ENCODE peak calls at places on chromosomes 16 and 17, in eight cellular contexts. One of them, this sample, is unnamed.
A peak's percentile ranks its signal among the peaks of the same experiment; 100 is the strongest.

GRCh38 chr17:15436399-15437369 is 30.7 kb downstream of the CDRT4 start:
- DNase-seq in breast epithelium: no peak
- DNase-seq in esophagus squamous epithelium: no peak
- DNase-seq in fibroblast of lung: no peak
- DNase-seq in choroid plexus epithelial cell: peak; percentile 50
- DNase-seq in astrocyte: no peak
- DNase-seq in body of pancreas: peak; percentile 40
- DNase-seq in tibial nerve: peak; percentile 71
- DNase-seq in this sample: no peak

GRCh38 chr16:85002099-85002541 is 9.2 kb downstream of the ZDHHC7 start:
- DNase-seq in body of pancreas: peak; percentile 72
- DNase-seq in fibroblast of lung: peak; percentile 65
- DNase-seq in astrocyte: peak; percentile 52
- DNase-seq in tibial nerve: no peak
- DNase-seq in esophagus squamous epithelium: no peak
- DNase-seq in breast epithelium: no peak
- DNase-seq in choroid plexus epithelial cell: no peak
- DNase-seq in this sample: no peak

GRCh38 chr17:76351526-76352071 is 2.1 kb downstream of the PRPSAP1 start:
- DNase-seq in esophagus squamous epithelium: no peak
- DNase-seq in choroid plexus epithelial cell: no peak
- DNase-seq in body of pancreas: no peak
- DNase-seq in tibial nerve: no peak
- DNase-seq in fibroblast of lung: no peak
- DNase-seq in breast epithelium: no peak
- DNase-seq in astrocyte: no peak
- DNase-seq in this sample: no peak

GRCh38 chr16:68074850-68075249 is 10.3 kb upstream of the NFATC3 start:
- DNase-seq in choroid plexus epithelial cell: no peak
- DNase-seq in fibroblast of lung: no peak
- DNase-seq in astrocyte: no peak
- DNase-seq in tibial nerve: no peak
- DNase-seq in esophagus squamous epithelium: peak; percentile 29
- DNase-seq in breast epithelium: no peak
- DNase-seq in body of pancreas: no peak
- DNase-seq in this sample: no peak

GRCh38 chr17:9234404-9234945 is 213.2 kb downstream of the NTN1 start:
- DNase-seq in choroid plexus epithelial cell: no peak
- DNase-seq in astrocyte: no peak
- DNase-seq in fibroblast of lung: no peak
- DNase-seq in body of pancreas: no peak
- DNase-seq in breast epithelium: no peak
- DNase-seq in esophagus squamous epithelium: no peak
- DNase-seq in tibial nerve: no peak
- DNase-seq in this sample: no peak

GRCh38 chr17:81331527-81332043 is 36.5 kb upstream of the SLC38A10 start:
- DNase-seq in tibial nerve: no peak
- DNase-seq in fibroblast of lung: no peak
- DNase-seq in choroid plexus epithelial cell: no peak
- DNase-seq in astrocyte: no peak
- DNase-seq in esophagus squamous epithelium: no peak
- DNase-seq in breast epithelium: no peak
- DNase-seq in body of pancreas: no peak
- DNase-seq in this sample: no peak

GRCh38 chr17:77496401-77496801 is 355.6 kb downstream of the SEC14L1 start:
- DNase-seq in fibroblast of lung: no peak
- DNase-seq in tibial nerve: no peak
- DNase-seq in body of pancreas: no peak
- DNase-seq in astrocyte: no peak
- DNase-seq in choroid plexus epithelial cell: no peak
- DNase-seq in breast epithelium: no peak
- DNase-seq in esophagus squamous epithelium: no peak
- DNase-seq in this sample: no peak

GRCh38 chr16:82088483-82088882 is 53.4 kb downstream of the HSD17B2 start:
- DNase-seq in astrocyte: no peak
- DNase-seq in fibroblast of lung: no peak
- DNase-seq in esophagus squamous epithelium: no peak
- DNase-seq in choroid plexus epithelial cell: no peak
- DNase-seq in body of pancreas: no peak
- DNase-seq in tibial nerve: no peak
- DNase-seq in breast epithelium: no peak
- DNase-seq in this sample: no peak

GRCh38 chr16:53775821-53776431 is 72.0 kb downstream of the FTO start:
- DNase-seq in tibial nerve: peak; percentile 45
- DNase-seq in esophagus squamous epithelium: no peak
- DNase-seq in astrocyte: peak; percentile 95
- DNase-seq in breast epithelium: peak; percentile 78
- DNase-seq in body of pancreas: peak; percentile 56
- DNase-seq in fibroblast of lung: peak; percentile 97
- DNase-seq in choroid plexus epithelial cell: peak; percentile 95
- DNase-seq in this sample: peak; percentile 79

GRCh38 chr16:28155293-28155692 is 56.5 kb downstream of the XPO6 start:
- DNase-seq in choroid plexus epithelial cell: no peak
- DNase-seq in astrocyte: no peak
- DNase-seq in body of pancreas: no peak
- DNase-seq in fibroblast of lung: no peak
- DNase-seq in esophagus squamous epithelium: no peak
- DNase-seq in tibial nerve: no peak
- DNase-seq in breast epithelium: no peak
- DNase-seq in this sample: no peak

GRCh38 chr16:17404903-17405691 is 65.7 kb downstream of the XYLT1 start:
- DNase-seq in breast epithelium: peak; percentile 88
- DNase-seq in choroid plexus epithelial cell: peak; percentile 38
- DNase-seq in body of pancreas: peak; percentile 62
- DNase-seq in esophagus squamous epithelium: no peak
- DNase-seq in astrocyte: peak; percentile 84
- DNase-seq in fibroblast of lung: peak; percentile 88
- DNase-seq in tibial nerve: peak; percentile 73
- DNase-seq in this sample: no peak

GRCh38 chr16:81003610-81004460 is 2.9 kb downstream of the CMC2 start:
- DNase-seq in breast epithelium: no peak
- DNase-seq in choroid plexus epithelial cell: peak; percentile 49
- DNase-seq in astrocyte: peak; percentile 26
- DNase-seq in tibial nerve: no peak
- DNase-seq in body of pancreas: no peak
- DNase-seq in fibroblast of lung: peak; percentile 41
- DNase-seq in esophagus squamous epithelium: no peak
- DNase-seq in this sample: no peak
- H3K4me3 ChIP-seq in breast epithelium: peak overlapping the region; percentile 10
- H3K4me3 ChIP-seq in choroid plexus epithelial cell: peak overlapping the region; percentile 37
- H3K4me3 ChIP-seq in astrocyte: no peak overlapping the region
- H3K4me3 ChIP-seq in tibial nerve: no peak overlapping the region
- H3K4me3 ChIP-seq in body of pancreas: no peak overlapping the region
- H3K4me3 ChIP-seq in fibroblast of lung: peak overlapping the region; percentile 46
- H3K4me3 ChIP-seq in esophagus squamous epithelium: peak overlapping the region; percentile 49
- H3K4me3 ChIP-seq in this sample: peak overlapping the region; percentile 15

GRCh38 chr17:71634376-71634775 is 486.4 kb upstream of the SOX9 start:
- DNase-seq in tibial nerve: no peak
- DNase-seq in choroid plexus epithelial cell: no peak
- DNase-seq in astrocyte: no peak
- DNase-seq in body of pancreas: no peak
- DNase-seq in esophagus squamous epithelium: no peak
- DNase-seq in fibroblast of lung: peak; percentile 20
- DNase-seq in breast epithelium: no peak
- DNase-seq in this sample: no peak

GRCh38 chr17:71632328-71632727 is 488.5 kb upstream of the SOX9 start:
- DNase-seq in breast epithelium: no peak
- DNase-seq in esophagus squamous epithelium: no peak
- DNase-seq in fibroblast of lung: peak; percentile 84
- DNase-seq in tibial nerve: no peak
- DNase-seq in body of pancreas: no peak
- DNase-seq in astrocyte: peak; percentile 81
- DNase-seq in choroid plexus epithelial cell: peak; percentile 36
- DNase-seq in this sample: no peak

GRCh38 chr17:71635187-71635586 is 485.6 kb upstream of the SOX9 start:
- DNase-seq in breast epithelium: no peak
- DNase-seq in esophagus squamous epithelium: no peak
- DNase-seq in choroid plexus epithelial cell: no peak
- DNase-seq in fibroblast of lung: no peak
- DNase-seq in astrocyte: no peak
- DNase-seq in body of pancreas: no peak
- DNase-seq in tibial nerve: no peak
- DNase-seq in this sample: no peak

GRCh38 chr17:71631483-71631882 is 489.3 kb upstream of the SOX9 start:
- DNase-seq in tibial nerve: no peak
- DNase-seq in esophagus squamous epithelium: no peak
- DNase-seq in body of pancreas: no peak
- DNase-seq in choroid plexus epithelial cell: peak; percentile 29
- DNase-seq in breast epithelium: no peak
- DNase-seq in astrocyte: peak; percentile 69
- DNase-seq in fibroblast of lung: peak; percentile 80
- DNase-seq in this sample: no peak

GRCh38 chr17:71633391-71633849 is 487.4 kb upstream of the SOX9 start:
- DNase-seq in astrocyte: peak; percentile 96
- DNase-seq in fibroblast of lung: peak; percentile 97
- DNase-seq in tibial nerve: no peak
- DNase-seq in body of pancreas: no peak
- DNase-seq in choroid plexus epithelial cell: peak; percentile 83
- DNase-seq in esophagus squamous epithelium: no peak
- DNase-seq in breast epithelium: peak; percentile 48
- DNase-seq in this sample: peak; percentile 84
- H3K4me3 ChIP-seq in astrocyte: peak overlapping the region; percentile 45
- H3K4me3 ChIP-seq in fibroblast of lung: no peak overlapping the region
- H3K4me3 ChIP-seq in tibial nerve: no peak overlapping the region
- H3K4me3 ChIP-seq in body of pancreas: no peak overlapping the region
- H3K4me3 ChIP-seq in choroid plexus epithelial cell: no peak overlapping the region
- H3K4me3 ChIP-seq in esophagus squamous epithelium: no peak overlapping the region
- H3K4me3 ChIP-seq in breast epithelium: no peak overlapping the region
- H3K4me3 ChIP-seq in this sample: no peak overlapping the region

GRCh38 chr16:66923866-66924265 is 1.5 kb downstream of the RRAD start:
- DNase-seq in tibial nerve: no peak
- DNase-seq in esophagus squamous epithelium: no peak
- DNase-seq in breast epithelium: no peak
- DNase-seq in fibroblast of lung: no peak
- DNase-seq in astrocyte: no peak
- DNase-seq in body of pancreas: no peak
- DNase-seq in choroid plexus epithelial cell: no peak
- DNase-seq in this sample: no peak

GRCh38 chr16:66927012-66927436 is 1.7 kb upstream of the RRAD start:
- DNase-seq in fibroblast of lung: peak; percentile 91
- DNase-seq in body of pancreas: no peak
- DNase-seq in choroid plexus epithelial cell: peak; percentile 92
- DNase-seq in breast epithelium: no peak
- DNase-seq in astrocyte: peak; percentile 89
- DNase-seq in esophagus squamous epithelium: no peak
- DNase-seq in tibial nerve: no peak
- DNase-seq in this sample: peak; percentile 61

GRCh38 chr16:66926171-66926570 is 836 bp upstream of the RRAD start:
- DNase-seq in body of pancreas: peak; percentile 38
- DNase-seq in fibroblast of lung: no peak
- DNase-seq in breast epithelium: no peak
- DNase-seq in choroid plexus epithelial cell: no peak
- DNase-seq in tibial nerve: no peak
- DNase-seq in esophagus squamous epithelium: no peak
- DNase-seq in astrocyte: no peak
- DNase-seq in this sample: no peak

GRCh38 chr16:66924527-66925321 is 611 bp downstream of the RRAD start:
- DNase-seq in body of pancreas: peak; percentile 30
- DNase-seq in fibroblast of lung: no peak
- DNase-seq in esophagus squamous epithelium: no peak
- DNase-seq in breast epithelium: no peak
- DNase-seq in choroid plexus epithelial cell: no peak
- DNase-seq in astrocyte: no peak
- DNase-seq in tibial nerve: no peak
- DNase-seq in this sample: no peak

DNA sequence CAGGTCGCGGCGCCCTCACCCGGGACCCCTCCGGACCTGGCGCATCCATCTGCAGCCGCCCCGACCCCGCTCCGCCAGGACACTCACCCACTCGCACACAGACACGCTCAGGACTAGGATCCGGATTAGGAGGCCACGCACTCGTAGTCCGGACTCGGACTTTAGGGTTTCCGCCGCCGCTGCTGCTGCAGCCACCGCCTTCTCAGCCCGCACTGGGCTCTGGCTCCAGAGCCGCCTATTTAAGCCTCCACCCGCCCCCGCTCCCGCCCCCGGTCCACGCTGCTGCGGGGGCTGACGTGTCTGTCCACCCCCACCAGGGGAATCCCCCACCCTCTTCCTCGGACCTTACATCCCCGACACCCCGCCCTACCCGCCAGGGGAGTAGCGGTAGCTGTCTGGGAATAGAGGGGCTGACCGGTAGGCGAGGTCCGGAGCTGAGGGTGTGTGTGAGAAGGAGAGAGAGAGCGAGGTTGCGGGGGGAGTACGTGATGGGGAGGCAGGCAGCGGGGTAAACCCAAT is at the start of gene RRAD:
- DNase-seq in choroid plexus epithelial cell: peak; percentile 46
- DNase-seq in esophagus squamous epithelium: no peak
- DNase-seq in astrocyte: no peak
- DNase-seq in fibroblast of lung: peak; percentile 29
- DNase-seq in breast epithelium: no peak
- DNase-seq in body of pancreas: no peak
- DNase-seq in tibial nerve: no peak
- DNase-seq in this sample: no peak
- H3K4me3 ChIP-seq in choroid plexus epithelial cell: peak within 1 kb of the TSS; percentile 48
- H3K4me3 ChIP-seq in esophagus squamous epithelium: peak within 1 kb of the TSS; percentile 73
- H3K4me3 ChIP-seq in astrocyte: peak within 1 kb of the TSS; percentile 40
- H3K4me3 ChIP-seq in fibroblast of lung: no peak within 1 kb of the TSS
- H3K4me3 ChIP-seq in breast epithelium: peak within 1 kb of the TSS; percentile 51
- H3K4me3 ChIP-seq in body of pancreas: no peak within 1 kb of the TSS
- H3K4me3 ChIP-seq in tibial nerve: peak within 1 kb of the TSS; percentile 23
- H3K4me3 ChIP-seq in this sample: peak within 1 kb of the TSS; percentile 45

GRCh38 chr17:40177275-40177874 is at the start of gene RAPGEFL1:
- DNase-seq in choroid plexus epithelial cell: peak; percentile 82
- DNase-seq in astrocyte: peak; percentile 30
- DNase-seq in body of pancreas: peak; percentile 79
- DNase-seq in fibroblast of lung: peak; percentile 67
- DNase-seq in tibial nerve: peak; percentile 74
- DNase-seq in esophagus squamous epithelium: no peak
- DNase-seq in breast epithelium: peak; percentile 72
- DNase-seq in this sample: no peak
- H3K4me3 ChIP-seq in choroid plexus epithelial cell: peak within 1 kb of the TSS; percentile 64
- H3K4me3 ChIP-seq in astrocyte: peak within 1 kb of the TSS; percentile 54
- H3K4me3 ChIP-seq in body of pancreas: peak within 1 kb of the TSS; percentile 41
- H3K4me3 ChIP-seq in fibroblast of lung: peak within 1 kb of the TSS; percentile 35
- H3K4me3 ChIP-seq in tibial nerve: peak within 1 kb of the TSS; percentile 27
- H3K4me3 ChIP-seq in esophagus squamous epithelium: peak within 1 kb of the TSS; percentile 77
- H3K4me3 ChIP-seq in breast epithelium: peak within 1 kb of the TSS; percentile 64
- H3K4me3 ChIP-seq in this sample: peak within 1 kb of the TSS; percentile 45

This sample was measured in BJ.